ENCODE peak calls at places on chromosomes 5 and 9, in four cellular contexts. One of them, this sample, is unnamed.

GRCh38 chr5:135842737-135843136 is 8.3 kb downstream of the SLC25A48 start:
- DNase-seq in K562: no peak
- DNase-seq in HCT116: no peak
- DNase-seq in GM12878: no peak
- DNase-seq in this sample: no peak

GRCh38 chr5:147234825-147235635 is at the start of gene STK32A:
- DNase-seq in K562: no peak
- DNase-seq in HCT116: no peak
- DNase-seq in GM12878: no peak
- DNase-seq in this sample: no peak

GRCh38 chr9:26656003-26656940 is 236.3 kb downstream of the CAAP1 start:
- DNase-seq in K562: peak
- DNase-seq in HCT116: peak
- DNase-seq in GM12878: no peak
- DNase-seq in this sample: peak

GRCh38 chr5:134851307-134851923 is 5.6 kb downstream of the C5orf24 start:
- DNase-seq in GM12878: no peak
- DNase-seq in HCT116: no peak
- DNase-seq in K562: peak
- DNase-seq in this sample: peak

GRCh38 chr9:97786341-97786740 is 66.7 kb upstream of the FOXE1 start:
- DNase-seq in GM12878: no peak
- DNase-seq in HCT116: peak
- DNase-seq in K562: no peak
- DNase-seq in this sample: peak

GRCh38 chr9:83511051-83511450 is 27.1 kb downstream of the FRMD3 start:
- DNase-seq in GM12878: peak
- DNase-seq in K562: no peak
- DNase-seq in HCT116: no peak
- DNase-seq in this sample: no peak

GRCh38 chr5:43515678-43516048 is 715 bp upstream of the C5orf34 start:
- DNase-seq in K562: no peak
- DNase-seq in GM12878: no peak
- DNase-seq in HCT116: no peak
- DNase-seq in this sample: no peak

GRCh38 chr5:111996574-111996973 is 239.6 kb upstream of the NREP start:
- DNase-seq in GM12878: no peak
- DNase-seq in K562: no peak
- DNase-seq in HCT116: no peak
- DNase-seq in this sample: no peak

GRCh38 chr5:13536921-13537320 is 407.6 kb downstream of the DNAH5 start:
- DNase-seq in HCT116: no peak
- DNase-seq in K562: no peak
- DNase-seq in GM12878: no peak
- DNase-seq in this sample: no peak

GRCh38 chr5:15500326-15500958 is 462 bp downstream of the FBXL7 start:
- DNase-seq in HCT116: no peak
- DNase-seq in K562: no peak
- DNase-seq in GM12878: no peak
- DNase-seq in this sample: no peak

GRCh38 chr5:59193616-59194319 is 610.9 kb downstream of the RAB3C start:
- DNase-seq in HCT116: no peak
- DNase-seq in K562: no peak
- DNase-seq in GM12878: no peak
- DNase-seq in this sample: no peak

GRCh38 chr5:145345883-145346282 is 489.3 kb downstream of the PRELID2 start:
- DNase-seq in HCT116: no peak
- DNase-seq in K562: no peak
- DNase-seq in GM12878: no peak
- DNase-seq in this sample: no peak

GRCh38 chr5:10295619-10296326 is 11.9 kb downstream of the CMBL start:
- DNase-seq in K562: peak
- DNase-seq in HCT116: no peak
- DNase-seq in GM12878: no peak
- DNase-seq in this sample: no peak

GRCh38 chr5:33287242-33287641 is 153.5 kb upstream of the TARS1 start:
- DNase-seq in GM12878: no peak
- DNase-seq in K562: no peak
- DNase-seq in HCT116: no peak
- DNase-seq in this sample: no peak

GRCh38 chr5:155258139-155258538 is 244.6 kb downstream of the KIF4B start:
- DNase-seq in HCT116: no peak
- DNase-seq in K562: no peak
- DNase-seq in GM12878: no peak
- DNase-seq in this sample: no peak

GRCh38 chr9:17081814-17082213 is 53.0 kb upstream of the CNTLN start:
- DNase-seq in GM12878: no peak
- DNase-seq in HCT116: no peak
- DNase-seq in K562: no peak
- DNase-seq in this sample: no peak

GRCh38 chr5:56405536-56405935 is 172.4 kb upstream of the ANKRD55 start:
- DNase-seq in HCT116: no peak
- DNase-seq in K562: no peak
- DNase-seq in GM12878: no peak
- DNase-seq in this sample: no peak

GRCh38 chr5:156815988-156816599 is 34.0 kb upstream of the PPP1R2B start:
- DNase-seq in HCT116: no peak
- DNase-seq in GM12878: no peak
- DNase-seq in K562: peak
- DNase-seq in this sample: peak

GRCh38 chr5:133723651-133724366 is 111.5 kb upstream of the FSTL4 start:
- DNase-seq in HCT116: no peak
- DNase-seq in GM12878: no peak
- DNase-seq in K562: no peak
- DNase-seq in this sample: no peak

GRCh38 chr9:92455217-92455616 is 27.1 kb downstream of the ASPN start:
- DNase-seq in K562: peak
- DNase-seq in GM12878: no peak
- DNase-seq in HCT116: peak
- DNase-seq in this sample: no peak

GRCh38 chr9:138100711-138101349 is 223.2 kb downstream of the CACNA1B start:
- DNase-seq in HCT116: no peak
- DNase-seq in K562: peak
- DNase-seq in GM12878: no peak
- DNase-seq in this sample: peak

GRCh38 chr9:94655739-94656138 is 16.4 kb upstream of the FBP1 start:
- DNase-seq in K562: no peak
- DNase-seq in GM12878: no peak
- DNase-seq in HCT116: no peak
- DNase-seq in this sample: no peak

GRCh38 chr5:180126716-180127681 is 55.4 kb upstream of the RNF130 start:
- DNase-seq in GM12878: no peak
- DNase-seq in K562: peak
- DNase-seq in HCT116: no peak
- DNase-seq in this sample: peak

GRCh38 chr9:93115486-93115885 is 18.6 kb downstream of the NINJ1 start:
- DNase-seq in GM12878: no peak
- DNase-seq in HCT116: no peak
- DNase-seq in K562: no peak
- DNase-seq in this sample: no peak

GRCh38 chr5:172450861-172451695 is 3.2 kb downstream of the SH3PXD2B start:
- DNase-seq in GM12878: no peak
- DNase-seq in HCT116: no peak
- DNase-seq in K562: peak
- DNase-seq in this sample: no peak

GRCh38 chr9:92535940-92536850 is at the start of gene ECM2:
- DNase-seq in GM12878: no peak
- DNase-seq in HCT116: no peak
- DNase-seq in K562: no peak
- DNase-seq in this sample: no peak

GRCh38 chr9:115604831-115605483 is 487.0 kb upstream of the TNC start:
- DNase-seq in GM12878: no peak
- DNase-seq in HCT116: no peak
- DNase-seq in K562: no peak
- DNase-seq in this sample: no peak

GRCh38 chr9:133558191-133559126 is 24.0 kb downstream of the ADAMTSL2 start:
- DNase-seq in GM12878: peak
- DNase-seq in K562: peak
- DNase-seq in HCT116: peak
- DNase-seq in this sample: no peak

GRCh38 chr5:180130876-180131740 is 59.5 kb upstream of the RNF130 start:
- DNase-seq in K562: no peak
- DNase-seq in GM12878: no peak
- DNase-seq in HCT116: no peak
- DNase-seq in this sample: no peak

GRCh38 chr5:148864113-148864841 is 37.9 kb downstream of the ADRB2 start:
- DNase-seq in GM12878: no peak
- DNase-seq in K562: no peak
- DNase-seq in HCT116: no peak
- DNase-seq in this sample: no peak

GRCh38 chr5:123964916-123965315 is 452.9 kb downstream of the CSNK1G3 start:
- DNase-seq in HCT116: no peak
- DNase-seq in GM12878: no peak
- DNase-seq in K562: no peak
- DNase-seq in this sample: no peak

GRCh38 chr5:150641006-150641570 is 628 bp downstream of the SYNPO start:
- DNase-seq in GM12878: no peak
- DNase-seq in HCT116: no peak
- DNase-seq in K562: no peak
- DNase-seq in this sample: no peak

GRCh38 chr9:32579706-32580331 is 6.9 kb upstream of the NDUFB6 start:
- DNase-seq in HCT116: peak
- DNase-seq in GM12878: no peak
- DNase-seq in K562: peak
- DNase-seq in this sample: peak

GRCh38 chr5:80492741-80493140 is 4.8 kb downstream of the FAM151B start:
- DNase-seq in K562: no peak
- DNase-seq in HCT116: no peak
- DNase-seq in GM12878: no peak
- DNase-seq in this sample: no peak

DNA sequence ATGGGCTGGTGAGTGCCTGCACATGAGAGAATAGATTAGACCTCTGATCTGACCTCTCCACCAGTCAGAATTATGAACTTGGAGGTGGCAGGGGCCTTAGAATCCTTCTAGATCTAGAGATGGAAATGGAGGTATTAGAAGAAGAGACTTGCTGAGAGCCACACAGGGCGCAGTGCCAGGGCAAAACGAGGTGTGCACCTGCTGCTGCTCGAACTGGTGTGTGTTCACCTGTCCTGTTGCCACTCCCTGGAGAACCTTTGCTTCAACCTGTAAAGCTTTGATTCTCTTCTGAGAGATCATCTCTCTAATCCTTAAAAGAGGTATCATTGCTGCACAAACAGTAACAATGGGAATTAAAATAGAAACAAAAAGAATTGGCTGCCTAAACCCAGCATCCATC is 24.9 kb downstream of the FRMPD1 start:
- DNase-seq in K562: no peak
- DNase-seq in GM12878: no peak
- DNase-seq in HCT116: no peak
- DNase-seq in this sample: no peak
- TF ChIP-seq JUND in K562: no peak
- TF ChIP-seq JUND in GM12878: no peak
- TF ChIP-seq JUND in HCT116: no peak
- TF ChIP-seq JUND in this sample: no peak

GRCh38 chr9:29212590-29213373 is 1639.5 kb upstream of the C9orf72 start:
- DNase-seq in K562: no peak
- DNase-seq in GM12878: no peak
- DNase-seq in HCT116: no peak
- DNase-seq in this sample: no peak
- TF ChIP-seq JUND in K562: no peak
- TF ChIP-seq JUND in GM12878: no peak
- TF ChIP-seq JUND in HCT116: no peak
- TF ChIP-seq JUND in this sample: no peak

GRCh38 chr9:4799775-4800174 is 7.0 kb downstream of the RCL1 start:
- DNase-seq in GM12878: no peak
- DNase-seq in K562: peak
- DNase-seq in HCT116: no peak
- DNase-seq in this sample: no peak

GRCh38 chr9:4805519-4805918 is 12.8 kb downstream of the RCL1 start:
- DNase-seq in GM12878: no peak
- DNase-seq in K562: no peak
- DNase-seq in HCT116: no peak
- DNase-seq in this sample: no peak

GRCh38 chr9:4801156-4801555 is 8.4 kb downstream of the RCL1 start:
- DNase-seq in K562: no peak
- DNase-seq in HCT116: no peak
- DNase-seq in GM12878: no peak
- DNase-seq in this sample: no peak

GRCh38 chr9:4803670-4804530 is 11.2 kb downstream of the RCL1 start:
- DNase-seq in K562: no peak
- DNase-seq in HCT116: no peak
- DNase-seq in GM12878: no peak
- DNase-seq in this sample: no peak

DNA sequence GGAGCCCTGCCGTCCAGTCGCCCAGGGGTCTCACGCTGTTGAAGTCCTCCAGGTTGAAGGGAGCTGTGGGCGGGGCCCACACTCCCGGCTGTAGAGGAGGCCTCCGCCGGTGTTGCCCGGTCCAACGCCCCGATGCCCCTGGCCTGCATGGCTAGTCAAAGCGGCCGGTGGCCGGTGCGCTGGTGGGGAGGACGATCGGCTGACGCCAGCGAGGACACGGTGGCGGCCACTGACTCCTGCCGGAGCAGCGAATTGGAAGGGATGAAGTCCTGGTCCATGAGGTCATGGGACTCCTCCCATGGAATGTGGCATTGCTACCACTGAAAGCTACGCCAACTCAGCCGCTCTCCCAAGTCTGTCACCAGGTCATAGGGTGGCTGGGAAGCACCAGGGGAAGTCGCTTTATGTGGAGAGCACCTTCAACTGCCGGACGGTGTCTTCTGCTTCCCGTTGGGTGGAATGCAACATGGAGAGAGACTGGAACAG is 11.8 kb downstream of the RCL1 start:
- DNase-seq in GM12878: no peak
- DNase-seq in K562: no peak
- DNase-seq in HCT116: no peak
- DNase-seq in this sample: no peak
- TF ChIP-seq JUND in GM12878: no peak
- TF ChIP-seq JUND in K562: no peak
- TF ChIP-seq JUND in HCT116: no peak
- TF ChIP-seq JUND in this sample: no peak

DNA sequence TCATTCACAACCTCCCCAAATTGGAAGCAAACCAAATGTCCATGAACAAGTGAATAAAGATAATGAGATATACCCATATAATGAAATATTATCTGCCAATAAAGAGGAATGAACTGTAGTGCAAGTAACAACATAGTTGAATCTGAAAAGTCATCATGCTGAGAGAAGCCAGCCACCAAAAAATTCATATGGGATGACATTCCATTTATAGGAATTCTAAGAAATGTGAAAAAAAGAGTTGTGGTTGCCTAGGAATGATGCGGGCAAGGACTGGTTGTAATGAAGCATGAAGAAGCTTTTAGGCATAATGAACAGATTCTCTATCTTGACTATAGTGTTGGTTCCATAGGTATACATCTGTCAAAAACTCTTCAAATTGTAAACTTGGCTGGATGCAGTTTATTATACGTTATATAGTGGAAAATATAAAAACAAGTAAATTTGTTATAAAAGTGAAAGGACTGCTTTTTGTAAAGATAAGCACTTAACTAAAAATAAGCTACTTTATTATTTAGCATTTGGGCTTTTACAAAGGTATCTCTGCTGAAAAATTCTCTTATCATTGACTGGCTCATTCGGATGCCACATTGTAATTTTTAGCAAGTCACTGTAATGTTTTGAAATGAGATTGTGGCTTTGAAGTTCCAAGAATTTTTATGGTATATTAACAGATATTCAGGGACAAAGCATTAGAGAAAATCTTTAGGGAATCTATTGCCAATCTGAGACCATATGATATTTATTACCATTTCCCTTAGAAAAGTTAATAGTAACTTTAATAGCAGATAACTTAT is 21.2 kb upstream of the TTC23L start:
- DNase-seq in GM12878: no peak
- DNase-seq in HCT116: no peak
- DNase-seq in K562: no peak
- DNase-seq in this sample: no peak
- TF ChIP-seq JUND in GM12878: no peak
- TF ChIP-seq JUND in HCT116: no peak
- TF ChIP-seq JUND in K562: no peak
- TF ChIP-seq JUND in this sample: no peak